ENCODE peak calls at places on chromosomes 1 and 21, in seven cellular contexts. U is stomach, R is endothelial cell of umbilical vein, K is breast epithelium, L is thyroid gland, T is A549, Q is prostate gland. X is an unnamed sample.

GRCh38 chr1:119603695-119604094 is 44.4 kb downstream of the ZNF697 start:
- DNase-seq in U (no peak), R (peak), K (no peak), L (no peak), T (no peak), Q (no peak), X (no peak)

GRCh38 chr1:18234790-18235242 is 127.2 kb downstream of the IGSF21 start:
- DNase-seq in U (peak), R (no peak), K (no peak), L (peak), T (peak), Q (peak), X (peak)

GRCh38 chr1:232705815-232706575 is 76.1 kb upstream of the SIPA1L2 start:
- DNase-seq in U (no peak), R (no peak), K (no peak), L (no peak), T (no peak), Q (no peak), X (peak)

GRCh38 chr1:230463326-230463725 is 37.2 kb upstream of the PGBD5 start:
- DNase-seq in U (no peak), R (no peak), K (no peak), L (no peak), T (no peak), Q (no peak), X (no peak)

GRCh38 chr1:170711682-170712081 is 47.8 kb downstream of the PRRX1 start:
- DNase-seq in U (no peak), R (no peak), K (no peak), L (no peak), T (no peak), Q (no peak), X (no peak)

GRCh38 chr1:1291611-1292441 is 11.6 kb downstream of the SCNN1D start:
- DNase-seq in U (peak), R (peak), K (peak), L (peak), T (no peak), Q (peak), X (peak)

GRCh38 chr1:28028873-28029654 is 59.3 kb downstream of the EYA3 start:
- DNase-seq in U (no peak), R (peak), K (no peak), L (no peak), T (no peak), Q (no peak), X (no peak)

GRCh38 chr1:154179951-154180687 is 11.8 kb downstream of the TPM3 start:
- DNase-seq in U (no peak), R (no peak), K (no peak), L (no peak), T (no peak), Q (no peak), X (no peak)

GRCh38 chr1:210617306-210617705 is 288.6 kb downstream of the HHAT start:
- DNase-seq in U (no peak), R (no peak), K (no peak), L (no peak), T (no peak), Q (no peak), X (no peak)

GRCh38 chr1:6171546-6172124 is 8.5 kb downstream of the CHD5 start:
- DNase-seq in U (no peak), R (peak), K (no peak), L (no peak), T (peak), Q (no peak), X (no peak)

GRCh38 chr1:153791856-153792253 is 16.6 kb downstream of the SLC27A3 start:
- DNase-seq in U (no peak), R (no peak), K (no peak), L (no peak), T (no peak), Q (no peak), X (peak)

GRCh38 chr1:31669786-31670582 is 25.3 kb upstream of the PEF1 start:
- DNase-seq in U (peak), R (peak), K (peak), L (peak), T (peak), Q (peak), X (peak)

GRCh38 chr1:62356257-62356835 is 37.1 kb upstream of the KANK4 start:
- DNase-seq in U (no peak), R (no peak), K (no peak), L (no peak), T (peak), Q (no peak), X (peak)

GRCh38 chr1:195604287-195604686 is 1004.0 kb downstream of the KCNT2 start:
- DNase-seq in U (no peak), R (no peak), K (no peak), L (no peak), T (no peak), Q (no peak), X (no peak)

GRCh38 chr1:202901555-202901954 is 12.6 kb upstream of the RABIF start:
- DNase-seq in U (no peak), R (no peak), K (no peak), L (no peak), T (no peak), Q (no peak), X (no peak)

GRCh38 chr21:37758997-37759396 is 157.3 kb downstream of the KCNJ6 start:
- DNase-seq in U (peak), R (peak), K (no peak), L (peak), T (peak), Q (peak), X (no peak)

GRCh38 chr1:236494586-236495207 is 29.1 kb upstream of the LGALS8 start:
- DNase-seq in U (no peak), R (no peak), K (no peak), L (no peak), T (no peak), Q (no peak), X (no peak)

GRCh38 chr1:7583291-7584096 is 187.6 kb upstream of the VAMP3 start:
- DNase-seq in U (no peak), R (no peak), K (peak), L (no peak), T (no peak), Q (no peak), X (peak)

GRCh38 chr1:202130816-202131522 is 8.3 kb downstream of the GPR37L1 start:
- DNase-seq in U (no peak), R (no peak), K (no peak), L (no peak), T (no peak), Q (no peak), X (no peak)

GRCh38 chr1:66553846-66554245 is 19.9 kb downstream of the SGIP1 start:
- DNase-seq in U (no peak), R (no peak), K (no peak), L (no peak), T (no peak), Q (no peak), X (no peak)

GRCh38 chr21:45040739-45041138 is 33.6 kb upstream of the ADARB1 start:
- DNase-seq in U (no peak), R (no peak), K (no peak), L (no peak), T (no peak), Q (no peak), X (no peak)

GRCh38 chr1:63612564-63612963 is 19.4 kb downstream of the PGM1 start:
- DNase-seq in U (no peak), R (no peak), K (no peak), L (no peak), T (no peak), Q (no peak), X (no peak)

GRCh38 chr1:197268012-197268411 is at the start of gene CRB1:
- DNase-seq in U (no peak), R (no peak), K (no peak), L (no peak), T (no peak), Q (no peak), X (no peak)

DNA sequence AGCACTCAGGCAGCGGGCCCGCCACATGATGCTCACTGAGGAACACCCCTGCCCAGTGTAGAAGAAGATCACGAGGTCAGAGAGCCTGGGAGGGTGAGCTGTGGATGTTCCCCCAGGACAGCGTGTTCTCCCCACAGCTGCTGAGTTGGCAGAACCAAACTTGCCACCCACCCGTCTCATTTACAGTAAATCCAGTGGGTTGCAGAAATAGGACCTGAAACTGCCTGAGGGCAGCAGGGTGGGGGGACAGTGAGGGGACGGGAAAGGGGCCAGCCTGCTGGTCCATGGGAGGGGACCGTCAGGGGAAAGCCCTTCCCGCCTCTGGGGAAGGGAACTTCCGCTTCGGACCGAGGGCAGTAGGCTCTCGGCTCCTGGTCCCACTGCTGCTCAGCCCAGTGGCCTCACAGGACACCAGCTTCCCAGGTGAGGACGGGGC is at the start of gene C1QB:
- DNase-seq in U (no peak), R (no peak), K (no peak), L (peak), T (no peak), Q (no peak), X (peak)
- H3K4me3 ChIP-seq in U (peak), R (no peak), K (peak), L (no peak), T (no peak), Q (no peak), X (peak)

DNA sequence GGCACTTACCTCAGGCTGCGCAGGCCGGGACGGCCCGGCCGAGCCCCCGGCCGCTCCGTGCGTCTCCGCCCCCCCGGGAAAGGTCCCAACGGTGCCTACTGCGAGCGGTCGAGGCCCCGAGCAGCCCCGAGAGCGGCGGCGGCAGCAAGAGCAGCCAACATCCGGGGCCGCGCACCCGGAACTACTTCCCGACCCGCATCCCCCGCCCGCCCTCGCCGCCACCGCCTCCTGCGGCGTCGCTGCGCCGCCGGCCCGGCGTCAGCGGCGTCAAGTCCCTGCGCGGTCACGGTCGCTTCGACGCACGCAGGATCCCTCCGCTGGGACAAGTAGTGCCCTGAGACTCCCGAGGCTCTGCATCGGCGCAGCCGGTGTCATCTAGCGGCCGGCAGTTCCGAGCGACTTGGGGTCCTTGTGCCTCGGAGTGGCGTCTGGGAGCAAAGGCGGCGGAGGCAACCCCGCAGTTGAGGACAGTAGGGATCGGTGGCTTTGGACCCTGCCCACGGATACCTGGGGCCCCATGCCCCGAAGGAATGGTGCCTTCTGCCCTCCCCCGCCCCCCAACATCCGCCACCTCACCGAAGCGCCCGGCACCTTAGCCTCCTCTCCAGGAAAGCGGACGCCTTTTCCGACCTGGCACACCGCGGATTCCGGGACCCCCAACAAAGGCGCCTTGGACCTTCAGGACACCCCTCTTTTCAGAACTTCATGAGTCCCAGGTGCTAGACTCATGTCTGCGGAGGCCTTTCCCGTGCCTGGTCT is at the start of gene FOXJ3:
- DNase-seq in U (peak), R (peak), K (peak), L (peak), T (peak), Q (peak), X (peak)
- TF ChIP-seq CTCF in U (no peak), R (no peak), K (no peak), L (no peak), T (no peak), Q (no peak), X (no peak)

GRCh38 chr1:24903011-24903461 is 27.0 kb downstream of the RUNX3 start:
- DNase-seq in U (peak), R (no peak), K (peak), L (no peak), T (no peak), Q (no peak), X (no peak)
- TF ChIP-seq POLR2A in U (no peak), R (no peak), K (no peak), L (no peak), T (no peak), Q (no peak), X (no peak)

GRCh38 chr21:34881894-34882371 is 167.2 kb downstream of the RUNX1 start:
- DNase-seq in U (no peak), R (peak), K (no peak), L (no peak), T (no peak), Q (no peak), X (no peak)
- H3K4me3 ChIP-seq in U (no peak), R (peak), K (peak), L (no peak), T (peak), Q (peak), X (no peak)